ENCODE peak calls at places on chromosomes 1 and 21, in nine cellular contexts. One of them, this sample, is unnamed.

GRCh38 chr1:192491804-192492554 is 83.6 kb upstream of the RGS1 start:
- DNase-seq in mammary epithelial cell: no peak
- DNase-seq in A549: no peak
- DNase-seq in pancreas: no peak
- DNase-seq in left lung: no peak
- DNase-seq in bronchial epithelial cell: peak
- DNase-seq in SK-N-MC: no peak
- DNase-seq in epithelial cell of proximal tubule: peak
- DNase-seq in Panc1: no peak
- DNase-seq in this sample: no peak

GRCh38 chr1:24850353-24850905 is 79.6 kb downstream of the RUNX3 start:
- DNase-seq in mammary epithelial cell: no peak
- DNase-seq in A549: no peak
- DNase-seq in pancreas: no peak
- DNase-seq in left lung: no peak
- DNase-seq in bronchial epithelial cell: no peak
- DNase-seq in SK-N-MC: peak
- DNase-seq in epithelial cell of proximal tubule: no peak
- DNase-seq in Panc1: no peak
- DNase-seq in this sample: no peak

GRCh38 chr21:37072239-37072987 is 458 bp downstream of the PIGP start:
- DNase-seq in mammary epithelial cell: peak
- DNase-seq in A549: no peak
- DNase-seq in pancreas: peak
- DNase-seq in left lung: peak
- DNase-seq in bronchial epithelial cell: peak
- DNase-seq in SK-N-MC: peak
- DNase-seq in epithelial cell of proximal tubule: peak
- DNase-seq in Panc1: no peak
- DNase-seq in this sample: no peak

GRCh38 chr1:228937851-228938247 is 202.6 kb downstream of the RHOU start:
- DNase-seq in mammary epithelial cell: no peak
- DNase-seq in A549: no peak
- DNase-seq in pancreas: no peak
- DNase-seq in left lung: no peak
- DNase-seq in bronchial epithelial cell: no peak
- DNase-seq in SK-N-MC: no peak
- DNase-seq in epithelial cell of proximal tubule: no peak
- DNase-seq in Panc1: no peak
- DNase-seq in this sample: peak

GRCh38 chr1:230370109-230370508 is 56.0 kb downstream of the PGBD5 start:
- DNase-seq in mammary epithelial cell: no peak
- DNase-seq in A549: no peak
- DNase-seq in pancreas: no peak
- DNase-seq in left lung: no peak
- DNase-seq in bronchial epithelial cell: no peak
- DNase-seq in SK-N-MC: no peak
- DNase-seq in epithelial cell of proximal tubule: no peak
- DNase-seq in Panc1: no peak
- DNase-seq in this sample: no peak

GRCh38 chr1:41072051-41072450 is 50.5 kb upstream of the SLFNL1 start:
- DNase-seq in mammary epithelial cell: no peak
- DNase-seq in A549: no peak
- DNase-seq in pancreas: no peak
- DNase-seq in left lung: no peak
- DNase-seq in bronchial epithelial cell: no peak
- DNase-seq in SK-N-MC: no peak
- DNase-seq in epithelial cell of proximal tubule: no peak
- DNase-seq in Panc1: no peak
- DNase-seq in this sample: no peak

GRCh38 chr1:168834225-168834872 is 105.3 kb upstream of the DPT start:
- DNase-seq in mammary epithelial cell: peak
- DNase-seq in A549: peak
- DNase-seq in pancreas: no peak
- DNase-seq in left lung: no peak
- DNase-seq in bronchial epithelial cell: peak
- DNase-seq in SK-N-MC: no peak
- DNase-seq in epithelial cell of proximal tubule: peak
- DNase-seq in Panc1: no peak
- DNase-seq in this sample: no peak

GRCh38 chr1:245380790-245381535 is 226.2 kb downstream of the KIF26B start:
- DNase-seq in mammary epithelial cell: no peak
- DNase-seq in A549: no peak
- DNase-seq in pancreas: no peak
- DNase-seq in left lung: no peak
- DNase-seq in bronchial epithelial cell: no peak
- DNase-seq in SK-N-MC: no peak
- DNase-seq in epithelial cell of proximal tubule: no peak
- DNase-seq in Panc1: no peak
- DNase-seq in this sample: no peak

GRCh38 chr1:217018648-217019047 is 295.4 kb upstream of the ESRRG start:
- DNase-seq in mammary epithelial cell: peak
- DNase-seq in A549: no peak
- DNase-seq in pancreas: no peak
- DNase-seq in left lung: no peak
- DNase-seq in bronchial epithelial cell: peak
- DNase-seq in SK-N-MC: no peak
- DNase-seq in epithelial cell of proximal tubule: no peak
- DNase-seq in Panc1: no peak
- DNase-seq in this sample: no peak

GRCh38 chr1:3105167-3105863 is 36.3 kb downstream of the PRDM16 start:
- DNase-seq in mammary epithelial cell: no peak
- DNase-seq in A549: no peak
- DNase-seq in pancreas: peak
- DNase-seq in left lung: no peak
- DNase-seq in bronchial epithelial cell: no peak
- DNase-seq in SK-N-MC: no peak
- DNase-seq in epithelial cell of proximal tubule: no peak
- DNase-seq in Panc1: no peak
- DNase-seq in this sample: peak

GRCh38 chr1:47859092-47859743 is 138.0 kb downstream of the TRABD2B start:
- DNase-seq in mammary epithelial cell: peak
- DNase-seq in A549: no peak
- DNase-seq in pancreas: no peak
- DNase-seq in left lung: no peak
- DNase-seq in bronchial epithelial cell: peak
- DNase-seq in SK-N-MC: no peak
- DNase-seq in epithelial cell of proximal tubule: no peak
- DNase-seq in Panc1: no peak
- DNase-seq in this sample: no peak

GRCh38 chr21:46035809-46036695 is 54.5 kb downstream of the COL6A1 start:
- DNase-seq in mammary epithelial cell: no peak
- DNase-seq in A549: no peak
- DNase-seq in pancreas: peak
- DNase-seq in left lung: no peak
- DNase-seq in bronchial epithelial cell: no peak
- DNase-seq in SK-N-MC: no peak
- DNase-seq in epithelial cell of proximal tubule: no peak
- DNase-seq in Panc1: no peak
- DNase-seq in this sample: no peak

GRCh38 chr1:77866296-77866695 is 22.1 kb upstream of the NEXN start:
- DNase-seq in mammary epithelial cell: peak
- DNase-seq in A549: no peak
- DNase-seq in pancreas: no peak
- DNase-seq in left lung: no peak
- DNase-seq in bronchial epithelial cell: no peak
- DNase-seq in SK-N-MC: no peak
- DNase-seq in epithelial cell of proximal tubule: no peak
- DNase-seq in Panc1: no peak
- DNase-seq in this sample: no peak

GRCh38 chr1:154729031-154729442 is 121.1 kb upstream of the ADAR start:
- DNase-seq in mammary epithelial cell: no peak
- DNase-seq in A549: peak
- DNase-seq in pancreas: no peak
- DNase-seq in left lung: no peak
- DNase-seq in bronchial epithelial cell: no peak
- DNase-seq in SK-N-MC: no peak
- DNase-seq in epithelial cell of proximal tubule: no peak
- DNase-seq in Panc1: no peak
- DNase-seq in this sample: peak

DNA sequence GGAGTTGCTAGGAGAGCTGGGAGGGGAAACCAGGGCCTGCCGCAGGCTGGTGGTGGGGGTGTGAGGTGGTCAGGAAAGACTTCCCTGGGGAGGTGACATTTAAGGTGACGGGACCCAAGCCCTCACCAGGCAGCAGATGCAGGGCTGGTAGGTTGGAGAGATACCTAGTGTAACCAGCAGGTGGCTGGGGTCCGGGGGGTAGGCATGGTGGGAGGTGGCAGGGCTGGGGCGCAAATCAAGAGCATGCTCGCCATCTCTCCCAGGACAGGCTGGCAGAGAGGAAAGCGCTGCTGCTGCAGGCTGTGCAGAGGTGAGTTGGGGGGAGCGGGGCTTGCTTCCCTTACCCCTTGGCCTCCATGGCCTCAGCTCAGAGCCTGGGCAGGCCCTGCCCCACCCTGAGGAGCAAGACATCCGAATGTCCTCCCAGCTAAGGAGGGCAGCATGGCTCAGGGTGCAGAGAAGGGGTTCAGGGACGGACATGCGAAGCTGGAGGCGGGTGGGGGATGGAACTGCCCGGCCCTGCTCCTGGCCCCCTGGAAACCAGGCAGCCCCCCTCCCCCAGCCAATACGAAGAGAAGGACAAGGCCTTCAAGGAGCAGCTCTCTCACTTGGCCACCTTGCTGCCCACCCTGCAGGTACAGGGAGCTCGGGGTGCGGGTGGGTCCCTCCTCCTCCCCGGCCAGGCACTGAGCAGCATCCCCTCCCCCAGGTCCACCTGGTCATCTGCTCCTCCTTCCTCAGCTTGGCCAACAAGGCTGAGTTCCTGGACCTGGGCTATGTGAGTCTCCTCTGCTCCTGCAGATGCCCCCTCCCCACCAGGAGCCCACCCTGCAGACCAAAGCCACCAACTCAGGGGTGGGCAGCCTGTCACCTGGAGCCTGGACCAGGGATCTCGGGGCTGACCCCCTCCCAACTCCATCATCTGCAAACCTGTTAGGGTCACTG is 4.0 kb downstream of the RNF207 start:
- DNase-seq in mammary epithelial cell: no peak
- DNase-seq in A549: no peak
- DNase-seq in pancreas: no peak
- DNase-seq in left lung: no peak
- DNase-seq in bronchial epithelial cell: no peak
- DNase-seq in SK-N-MC: no peak
- DNase-seq in epithelial cell of proximal tubule: no peak
- DNase-seq in Panc1: no peak
- DNase-seq in this sample: no peak
- H3K4me3 ChIP-seq in mammary epithelial cell: no peak
- H3K4me3 ChIP-seq in A549: no peak
- H3K4me3 ChIP-seq in pancreas: peak
- H3K4me3 ChIP-seq in left lung: no peak
- H3K4me3 ChIP-seq in bronchial epithelial cell: no peak
- H3K4me3 ChIP-seq in SK-N-MC: no peak
- H3K4me3 ChIP-seq in epithelial cell of proximal tubule: no peak
- H3K4me3 ChIP-seq in Panc1: peak
- H3K4me3 ChIP-seq in this sample: no peak

GRCh38 chr21:43658769-43659135 is 536 bp downstream of the HSF2BP start:
- DNase-seq in mammary epithelial cell: no peak
- DNase-seq in A549: no peak
- DNase-seq in pancreas: no peak
- DNase-seq in left lung: no peak
- DNase-seq in bronchial epithelial cell: no peak
- DNase-seq in SK-N-MC: no peak
- DNase-seq in epithelial cell of proximal tubule: no peak
- DNase-seq in Panc1: no peak
- DNase-seq in this sample: no peak
- H3K4me3 ChIP-seq in mammary epithelial cell: no peak
- H3K4me3 ChIP-seq in A549: peak
- H3K4me3 ChIP-seq in pancreas: peak
- H3K4me3 ChIP-seq in left lung: peak
- H3K4me3 ChIP-seq in bronchial epithelial cell: peak
- H3K4me3 ChIP-seq in SK-N-MC: peak
- H3K4me3 ChIP-seq in epithelial cell of proximal tubule: peak
- H3K4me3 ChIP-seq in Panc1: no peak
- H3K4me3 ChIP-seq in this sample: peak

DNA sequence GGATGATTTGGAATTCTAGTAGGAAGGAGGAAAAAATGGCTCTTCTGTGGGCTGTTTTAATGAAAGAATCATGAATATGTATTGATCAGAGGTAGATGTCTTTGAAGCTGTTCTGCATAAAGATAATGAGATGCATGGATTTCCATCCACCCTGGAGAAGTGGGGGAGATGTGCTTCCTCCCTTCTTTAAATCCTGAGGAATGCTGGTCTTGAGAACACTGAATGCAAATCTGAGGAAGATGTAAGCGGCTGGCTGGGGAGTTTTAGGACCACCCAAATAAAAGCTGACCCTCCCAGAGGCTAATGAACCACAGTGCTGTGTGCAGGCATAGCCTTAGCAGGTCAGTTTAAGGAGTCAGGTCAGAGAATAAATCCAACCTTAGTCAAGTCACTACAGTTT is 37.3 kb downstream of the ZMYND12 start:
- DNase-seq in mammary epithelial cell: no peak
- DNase-seq in A549: no peak
- DNase-seq in pancreas: no peak
- DNase-seq in left lung: no peak
- DNase-seq in bronchial epithelial cell: no peak
- DNase-seq in SK-N-MC: no peak
- DNase-seq in epithelial cell of proximal tubule: no peak
- DNase-seq in Panc1: no peak
- DNase-seq in this sample: no peak
- H3K4me3 ChIP-seq in mammary epithelial cell: no peak
- H3K4me3 ChIP-seq in A549: no peak
- H3K4me3 ChIP-seq in pancreas: no peak
- H3K4me3 ChIP-seq in left lung: no peak
- H3K4me3 ChIP-seq in bronchial epithelial cell: no peak
- H3K4me3 ChIP-seq in SK-N-MC: no peak
- H3K4me3 ChIP-seq in epithelial cell of proximal tubule: no peak
- H3K4me3 ChIP-seq in Panc1: no peak
- H3K4me3 ChIP-seq in this sample: no peak

GRCh38 chr1:183648042-183648441 is 5.1 kb downstream of the APOBEC4 start:
- DNase-seq in mammary epithelial cell: no peak
- DNase-seq in A549: no peak
- DNase-seq in pancreas: no peak
- DNase-seq in left lung: no peak
- DNase-seq in bronchial epithelial cell: no peak
- DNase-seq in SK-N-MC: no peak
- DNase-seq in epithelial cell of proximal tubule: no peak
- DNase-seq in Panc1: no peak
- DNase-seq in this sample: no peak
- H3K4me3 ChIP-seq in mammary epithelial cell: no peak
- H3K4me3 ChIP-seq in A549: no peak
- H3K4me3 ChIP-seq in pancreas: no peak
- H3K4me3 ChIP-seq in left lung: no peak
- H3K4me3 ChIP-seq in bronchial epithelial cell: no peak
- H3K4me3 ChIP-seq in SK-N-MC: peak
- H3K4me3 ChIP-seq in epithelial cell of proximal tubule: no peak
- H3K4me3 ChIP-seq in Panc1: no peak
- H3K4me3 ChIP-seq in this sample: no peak

DNA sequence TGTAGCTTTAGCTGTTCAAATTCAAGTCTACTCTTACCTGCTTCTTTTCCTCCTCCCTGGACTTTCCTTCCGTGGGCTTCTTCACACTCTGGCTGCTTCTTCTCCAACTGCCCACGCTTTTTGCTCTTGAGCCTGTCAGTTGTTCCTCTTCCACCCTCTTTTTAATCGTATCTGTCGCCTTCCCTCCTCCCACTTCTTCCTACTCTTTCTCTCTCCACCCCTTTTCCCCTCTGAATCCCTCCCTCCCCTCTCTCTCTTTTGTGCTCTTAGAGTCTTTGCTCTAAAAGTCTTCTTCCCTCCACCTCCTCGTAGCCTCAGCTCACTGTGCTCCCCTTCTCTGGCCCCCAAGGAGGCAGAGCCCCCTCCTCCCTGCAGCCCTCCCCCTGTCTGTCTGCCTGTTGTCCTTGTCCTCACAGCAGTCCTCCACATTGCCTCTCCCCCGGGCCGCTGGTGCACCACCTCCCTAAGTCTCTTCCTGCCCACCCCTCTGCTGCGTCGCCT is 12.9 kb upstream of the GJA5 start:
- DNase-seq in mammary epithelial cell: no peak
- DNase-seq in A549: no peak
- DNase-seq in pancreas: no peak
- DNase-seq in left lung: no peak
- DNase-seq in bronchial epithelial cell: no peak
- DNase-seq in SK-N-MC: no peak
- DNase-seq in epithelial cell of proximal tubule: no peak
- DNase-seq in Panc1: no peak
- DNase-seq in this sample: no peak
- H3K4me3 ChIP-seq in mammary epithelial cell: no peak
- H3K4me3 ChIP-seq in A549: no peak
- H3K4me3 ChIP-seq in pancreas: no peak
- H3K4me3 ChIP-seq in left lung: peak
- H3K4me3 ChIP-seq in bronchial epithelial cell: no peak
- H3K4me3 ChIP-seq in SK-N-MC: peak
- H3K4me3 ChIP-seq in epithelial cell of proximal tubule: no peak
- H3K4me3 ChIP-seq in Panc1: no peak
- H3K4me3 ChIP-seq in this sample: no peak

This sample was measured in SJCRH30.